ENCODE peak calls at places on chromosome 18, in ten cellular contexts. One of them, this sample, is unnamed.

GRCh38 chr18:74069178-74070050 is 78.2 kb downstream of the FBXO15 start:
- DNase-seq in cardiac muscle cell: no peak
- DNase-seq in gastrocnemius medialis: no peak
- DNase-seq in CD4-positive, alpha-beta memory T cell: no peak
- DNase-seq in uterus: no peak
- DNase-seq in GM23338: no peak
- DNase-seq in thoracic aorta: no peak
- DNase-seq in Peyer's patch: no peak
- DNase-seq in body of pancreas: no peak
- DNase-seq in tibial artery: no peak
- DNase-seq in this sample: no peak

GRCh38 chr18:37299471-37300304 is 265.9 kb downstream of the CELF4 start:
- DNase-seq in Peyer's patch: peak; percentile 25
- DNase-seq in thoracic aorta: peak; percentile 83
- DNase-seq in cardiac muscle cell: peak; percentile 48
- DNase-seq in tibial artery: peak; percentile 90
- DNase-seq in GM23338: peak; percentile 27
- DNase-seq in CD4-positive, alpha-beta memory T cell: peak; percentile 27
- DNase-seq in body of pancreas: peak; percentile 94
- DNase-seq in gastrocnemius medialis: peak; percentile 31
- DNase-seq in uterus: peak; percentile 93
- DNase-seq in this sample: peak; percentile 84

GRCh38 chr18:5197461-5197860 is 404 bp upstream of the AKAIN1 start:
- DNase-seq in cardiac muscle cell: no peak
- DNase-seq in GM23338: peak; percentile 30
- DNase-seq in gastrocnemius medialis: no peak
- DNase-seq in CD4-positive, alpha-beta memory T cell: no peak
- DNase-seq in Peyer's patch: no peak
- DNase-seq in body of pancreas: no peak
- DNase-seq in thoracic aorta: no peak
- DNase-seq in uterus: no peak
- DNase-seq in tibial artery: no peak
- DNase-seq in this sample: no peak

GRCh38 chr18:49581369-49581768 is 19.5 kb downstream of the LIPG start:
- DNase-seq in cardiac muscle cell: no peak
- DNase-seq in Peyer's patch: no peak
- DNase-seq in body of pancreas: no peak
- DNase-seq in CD4-positive, alpha-beta memory T cell: no peak
- DNase-seq in thoracic aorta: no peak
- DNase-seq in uterus: no peak
- DNase-seq in GM23338: no peak
- DNase-seq in tibial artery: no peak
- DNase-seq in gastrocnemius medialis: no peak
- DNase-seq in this sample: no peak

GRCh38 chr18:26405190-26405781 is 143.1 kb downstream of the KCTD1 start:
- DNase-seq in cardiac muscle cell: peak; percentile 35
- DNase-seq in CD4-positive, alpha-beta memory T cell: no peak
- DNase-seq in thoracic aorta: no peak
- DNase-seq in gastrocnemius medialis: peak; percentile 35
- DNase-seq in GM23338: peak; percentile 36
- DNase-seq in uterus: no peak
- DNase-seq in Peyer's patch: no peak
- DNase-seq in tibial artery: no peak
- DNase-seq in body of pancreas: peak; percentile 28
- DNase-seq in this sample: no peak

GRCh38 chr18:49030138-49030537 is 79.4 kb upstream of the SMAD7 start:
- DNase-seq in thoracic aorta: no peak
- DNase-seq in tibial artery: no peak
- DNase-seq in body of pancreas: no peak
- DNase-seq in gastrocnemius medialis: no peak
- DNase-seq in cardiac muscle cell: no peak
- DNase-seq in uterus: no peak
- DNase-seq in Peyer's patch: peak; percentile 12
- DNase-seq in GM23338: no peak
- DNase-seq in CD4-positive, alpha-beta memory T cell: no peak
- DNase-seq in this sample: no peak

GRCh38 chr18:50465211-50466153 is 90.6 kb downstream of the SKA1 start:
- DNase-seq in uterus: no peak
- DNase-seq in Peyer's patch: no peak
- DNase-seq in CD4-positive, alpha-beta memory T cell: no peak
- DNase-seq in gastrocnemius medialis: peak; percentile 17
- DNase-seq in thoracic aorta: no peak
- DNase-seq in cardiac muscle cell: no peak
- DNase-seq in body of pancreas: no peak
- DNase-seq in GM23338: no peak
- DNase-seq in tibial artery: no peak
- DNase-seq in this sample: no peak

GRCh38 chr18:79405781-79406575 is 10.2 kb downstream of the NFATC1 start:
- DNase-seq in Peyer's patch: peak; percentile 98
- DNase-seq in thoracic aorta: no peak
- DNase-seq in tibial artery: peak; percentile 64
- DNase-seq in GM23338: no peak
- DNase-seq in body of pancreas: no peak
- DNase-seq in gastrocnemius medialis: peak; percentile 59
- DNase-seq in CD4-positive, alpha-beta memory T cell: peak; percentile 98
- DNase-seq in cardiac muscle cell: no peak
- DNase-seq in uterus: no peak
- DNase-seq in this sample: no peak

GRCh38 chr18:28766721-28767120 is 589.8 kb upstream of the CDH2 start:
- DNase-seq in GM23338: no peak
- DNase-seq in cardiac muscle cell: no peak
- DNase-seq in tibial artery: no peak
- DNase-seq in uterus: no peak
- DNase-seq in thoracic aorta: no peak
- DNase-seq in gastrocnemius medialis: no peak
- DNase-seq in body of pancreas: no peak
- DNase-seq in Peyer's patch: no peak
- DNase-seq in CD4-positive, alpha-beta memory T cell: no peak
- DNase-seq in this sample: no peak

GRCh38 chr18:50866765-50867164 is 12.2 kb upstream of the ME2 start:
- DNase-seq in gastrocnemius medialis: no peak
- DNase-seq in tibial artery: no peak
- DNase-seq in cardiac muscle cell: no peak
- DNase-seq in body of pancreas: no peak
- DNase-seq in GM23338: no peak
- DNase-seq in uterus: no peak
- DNase-seq in Peyer's patch: no peak
- DNase-seq in thoracic aorta: no peak
- DNase-seq in CD4-positive, alpha-beta memory T cell: no peak
- DNase-seq in this sample: no peak

GRCh38 chr18:55732227-55733106 is 144.5 kb upstream of the TCF4 start:
- DNase-seq in tibial artery: no peak
- DNase-seq in thoracic aorta: no peak
- DNase-seq in uterus: no peak
- DNase-seq in CD4-positive, alpha-beta memory T cell: no peak
- DNase-seq in body of pancreas: no peak
- DNase-seq in Peyer's patch: no peak
- DNase-seq in gastrocnemius medialis: no peak
- DNase-seq in GM23338: no peak
- DNase-seq in cardiac muscle cell: no peak
- DNase-seq in this sample: no peak

GRCh38 chr18:55265916-55266488 is 306.7 kb upstream of the CCDC68 start:
- DNase-seq in GM23338: no peak
- DNase-seq in gastrocnemius medialis: no peak
- DNase-seq in Peyer's patch: no peak
- DNase-seq in cardiac muscle cell: no peak
- DNase-seq in uterus: no peak
- DNase-seq in CD4-positive, alpha-beta memory T cell: no peak
- DNase-seq in thoracic aorta: no peak
- DNase-seq in body of pancreas: no peak
- DNase-seq in tibial artery: no peak
- DNase-seq in this sample: no peak

DNA sequence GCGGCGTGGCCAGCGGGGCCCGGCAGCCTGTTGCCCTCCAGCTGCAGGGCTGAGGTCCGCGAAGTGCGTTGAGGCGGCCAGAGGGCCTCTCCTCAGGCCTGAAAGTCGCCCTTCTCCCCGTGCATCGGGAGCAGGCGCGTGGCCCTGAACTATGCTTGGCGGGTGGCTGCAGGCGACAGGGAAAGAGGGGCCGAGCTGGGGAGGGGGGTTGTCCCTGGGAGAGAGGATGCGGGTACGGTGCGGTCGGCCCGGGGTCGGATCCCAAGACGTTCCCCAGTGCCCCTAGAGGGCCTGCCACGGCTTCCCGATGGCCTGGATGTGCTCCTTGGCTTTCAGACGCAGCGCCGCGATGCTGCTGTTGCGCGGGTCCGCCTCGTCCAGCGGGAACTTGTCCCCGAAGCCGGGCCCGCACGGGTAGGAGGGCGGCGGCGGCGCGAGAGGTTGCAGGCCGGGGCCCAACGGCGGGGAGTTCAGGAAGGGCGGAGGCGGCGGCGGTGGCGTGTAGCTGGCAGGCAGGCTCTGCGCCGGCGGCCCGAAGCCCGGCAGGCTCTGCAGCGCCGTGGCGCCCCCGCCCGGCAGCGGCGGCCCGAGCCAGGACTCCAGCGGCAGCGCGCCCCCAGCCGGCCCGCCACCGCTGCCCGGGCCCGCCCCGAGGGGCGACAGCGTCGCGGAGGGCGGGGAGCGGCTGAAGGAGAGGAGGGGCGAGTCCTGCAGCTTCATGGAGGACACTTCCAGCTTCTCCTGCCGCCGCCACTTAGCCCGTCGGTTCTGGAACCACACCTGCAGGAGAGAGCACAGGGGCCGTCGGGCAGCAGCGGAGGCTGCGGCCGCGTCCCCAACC is 4.3 kb downstream of the RAX start:
- DNase-seq in body of pancreas: peak; percentile 33
- DNase-seq in gastrocnemius medialis: no peak
- DNase-seq in CD4-positive, alpha-beta memory T cell: no peak
- DNase-seq in Peyer's patch: no peak
- DNase-seq in GM23338: peak; percentile 87
- DNase-seq in cardiac muscle cell: peak; percentile 85
- DNase-seq in thoracic aorta: no peak
- DNase-seq in tibial artery: no peak
- DNase-seq in uterus: no peak
- DNase-seq in this sample: no peak
- H3K4me1 ChIP-seq in body of pancreas: peaks cover 37% of the 10 kb centered on the region
- H3K4me1 ChIP-seq in gastrocnemius medialis: no peaks in the 10 kb centered on the region
- H3K4me1 ChIP-seq in CD4-positive, alpha-beta memory T cell: peaks cover 42% of the 10 kb centered on the region
- H3K4me1 ChIP-seq in Peyer's patch: peaks cover 25% of the 10 kb centered on the region
- H3K4me1 ChIP-seq in GM23338: peaks cover 61% of the 10 kb centered on the region
- H3K4me1 ChIP-seq in cardiac muscle cell: no peaks in the 10 kb centered on the region
- H3K4me1 ChIP-seq in thoracic aorta: peaks cover 10% of the 10 kb centered on the region
- H3K4me1 ChIP-seq in tibial artery: no peaks in the 10 kb centered on the region
- H3K4me1 ChIP-seq in uterus: peaks cover 12% of the 10 kb centered on the region
- H3K4me1 ChIP-seq in this sample: no peaks in the 10 kb centered on the region

DNA sequence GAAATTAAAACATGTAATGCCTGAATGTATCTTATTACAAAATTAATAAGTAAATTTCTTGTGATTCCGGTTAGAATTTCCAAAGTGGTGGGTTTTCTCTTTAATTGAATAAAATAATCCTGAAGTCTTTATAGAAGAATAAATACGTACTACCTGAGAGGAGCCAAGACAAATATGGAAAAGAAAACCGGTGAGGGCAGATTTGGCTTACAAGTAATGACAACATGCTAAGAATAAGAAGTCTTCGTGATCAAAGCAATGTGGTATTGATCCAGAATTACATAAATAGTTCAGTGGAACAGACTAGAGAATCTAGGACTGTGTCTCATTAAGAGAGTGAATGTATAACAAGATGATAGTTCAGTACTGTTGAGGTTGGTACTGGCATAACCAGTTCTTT is 167.5 kb downstream of the NEDD4L start:
- DNase-seq in uterus: no peak
- DNase-seq in GM23338: no peak
- DNase-seq in thoracic aorta: no peak
- DNase-seq in CD4-positive, alpha-beta memory T cell: no peak
- DNase-seq in gastrocnemius medialis: no peak
- DNase-seq in cardiac muscle cell: no peak
- DNase-seq in body of pancreas: no peak
- DNase-seq in tibial artery: no peak
- DNase-seq in Peyer's patch: no peak
- DNase-seq in this sample: no peak
- H3K4me1 ChIP-seq in uterus: no peaks in the 10 kb centered on the region
- H3K4me1 ChIP-seq in GM23338: peaks cover 43% of the 10 kb centered on the region
- H3K4me1 ChIP-seq in thoracic aorta: peaks cover 6% of the 10 kb centered on the region
- H3K4me1 ChIP-seq in CD4-positive, alpha-beta memory T cell: peaks cover 16% of the 10 kb centered on the region
- H3K4me1 ChIP-seq in gastrocnemius medialis: peaks cover 19% of the 10 kb centered on the region
- H3K4me1 ChIP-seq in cardiac muscle cell: peaks cover 19% of the 10 kb centered on the region
- H3K4me1 ChIP-seq in body of pancreas: peaks cover 60% of the 10 kb centered on the region
- H3K4me1 ChIP-seq in tibial artery: no peaks in the 10 kb centered on the region
- H3K4me1 ChIP-seq in Peyer's patch: peaks cover 25% of the 10 kb centered on the region
- H3K4me1 ChIP-seq in this sample: peaks cover 71% of the 10 kb centered on the region

GRCh38 chr18:53753616-53754015 is 470.9 kb downstream of the MBD2 start:
- DNase-seq in thoracic aorta: no peak
- DNase-seq in body of pancreas: no peak
- DNase-seq in CD4-positive, alpha-beta memory T cell: no peak
- DNase-seq in Peyer's patch: no peak
- DNase-seq in uterus: no peak
- DNase-seq in gastrocnemius medialis: no peak
- DNase-seq in GM23338: no peak
- DNase-seq in cardiac muscle cell: no peak
- DNase-seq in tibial artery: no peak
- DNase-seq in this sample: no peak
- H3K4me1 ChIP-seq in thoracic aorta: no peaks in the 10 kb centered on the region
- H3K4me1 ChIP-seq in body of pancreas: no peaks in the 10 kb centered on the region
- H3K4me1 ChIP-seq in CD4-positive, alpha-beta memory T cell: no peaks in the 10 kb centered on the region
- H3K4me1 ChIP-seq in Peyer's patch: no peaks in the 10 kb centered on the region
- H3K4me1 ChIP-seq in uterus: no peaks in the 10 kb centered on the region
- H3K4me1 ChIP-seq in gastrocnemius medialis: no peaks in the 10 kb centered on the region
- H3K4me1 ChIP-seq in GM23338: peaks cover 4% of the 10 kb centered on the region
- H3K4me1 ChIP-seq in cardiac muscle cell: peaks cover 3% of the 10 kb centered on the region
- H3K4me1 ChIP-seq in tibial artery: no peaks in the 10 kb centered on the region
- H3K4me1 ChIP-seq in this sample: no peaks in the 10 kb centered on the region

GRCh38 chr18:12373032-12373770 is 3.8 kb downstream of the AFG3L2 start:
- DNase-seq in CD4-positive, alpha-beta memory T cell: no peak
- DNase-seq in uterus: no peak
- DNase-seq in Peyer's patch: no peak
- DNase-seq in cardiac muscle cell: peak; percentile 36
- DNase-seq in GM23338: no peak
- DNase-seq in body of pancreas: no peak
- DNase-seq in tibial artery: no peak
- DNase-seq in thoracic aorta: no peak
- DNase-seq in gastrocnemius medialis: no peak
- DNase-seq in this sample: no peak
- H3K4me1 ChIP-seq in CD4-positive, alpha-beta memory T cell: peaks cover 52% of the 10 kb centered on the region
- H3K4me1 ChIP-seq in uterus: no peaks in the 10 kb centered on the region
- H3K4me1 ChIP-seq in Peyer's patch: peaks cover 47% of the 10 kb centered on the region
- H3K4me1 ChIP-seq in cardiac muscle cell: peaks cover 19% of the 10 kb centered on the region
- H3K4me1 ChIP-seq in GM23338: peaks cover 30% of the 10 kb centered on the region
- H3K4me1 ChIP-seq in body of pancreas: peaks cover 59% of the 10 kb centered on the region
- H3K4me1 ChIP-seq in tibial artery: no peaks in the 10 kb centered on the region
- H3K4me1 ChIP-seq in thoracic aorta: peaks cover 8% of the 10 kb centered on the region
- H3K4me1 ChIP-seq in gastrocnemius medialis: peaks cover 55% of the 10 kb centered on the region
- H3K4me1 ChIP-seq in this sample: peaks cover 5% of the 10 kb centered on the region

This sample was measured in RWPE2.